ENCODE peak calls at places on chromosome 4, in nine cellular contexts. Y is upper lobe of left lung, V is stomach, S is tibial nerve, I is K562, E is HepG2, J is H1, G is transverse colon, F is ovary. W is an unnamed sample.

GRCh38 chr4:146040623-146041022 is 102.0 kb upstream of the ZNF827 start:
- DNase-seq in E (no peak), F (no peak), Y (no peak), S (no peak), J (no peak), I (no peak), G (no peak), V (no peak), W (no peak)

GRCh38 chr4:186762361-186762760 is 38.7 kb upstream of the FAT1 start:
- DNase-seq in F (no peak), V (no peak), E (peak; percentile 56), Y (no peak), J (no peak), G (no peak), I (no peak), S (no peak), W (no peak)

GRCh38 chr4:82797591-82798081 is 960 bp downstream of the SCD5 start:
- DNase-seq in V (no peak), G (peak; percentile 16), Y (no peak), S (no peak), F (peak; percentile 56), E (no peak), J (peak; percentile 70), I (no peak), W (no peak)

GRCh38 chr4:124754671-124755070 is 42.1 kb upstream of the ANKRD50 start:
- DNase-seq in E (no peak), F (no peak), J (no peak), I (no peak), Y (no peak), S (no peak), G (no peak), V (no peak), W (no peak)

GRCh38 chr4:124318292-124318691 is 394.2 kb downstream of the ANKRD50 start:
- DNase-seq in I (no peak), J (no peak), F (no peak), V (no peak), S (no peak), Y (no peak), E (no peak), G (no peak), W (no peak)

GRCh38 chr4:76270776-76271175 is 19.3 kb downstream of the FAM47E start:
- DNase-seq in I (no peak), F (no peak), V (no peak), Y (no peak), G (no peak), E (no peak), J (no peak), S (no peak), W (no peak)

GRCh38 chr4:64384237-64385176 is 24.7 kb downstream of the TECRL start:
- DNase-seq in Y (no peak), S (no peak), J (no peak), G (no peak), F (no peak), V (no peak), E (no peak), I (no peak), W (no peak)

GRCh38 chr4:89889289-89889688 is 5.4 kb upstream of the MMRN1 start:
- DNase-seq in E (no peak), J (no peak), V (no peak), S (no peak), Y (peak; percentile 20), F (no peak), G (no peak), I (peak; percentile 37), W (peak; percentile 60)

GRCh38 chr4:37389967-37390580 is 145.5 kb downstream of the NWD2 start:
- DNase-seq in G (peak; percentile 31), J (no peak), E (peak; percentile 48), F (no peak), I (peak; percentile 14), S (no peak), V (no peak), Y (no peak), W (no peak)

GRCh38 chr4:8909548-8909947 is 37.9 kb upstream of the HMX1 start:
- DNase-seq in J (no peak), S (no peak), Y (peak; percentile 20), G (no peak), V (peak; percentile 14), I (no peak), F (no peak), E (no peak), W (peak; percentile 14)

GRCh38 chr4:86791126-86791525 is 58.1 kb downstream of the SLC10A6 start:
- DNase-seq in G (no peak), V (no peak), I (no peak), F (no peak), E (peak; percentile 88), Y (no peak), J (peak; percentile 56), S (no peak), W (no peak)
- TF ChIP-seq CTCF in G (no peak), V (no peak), I (peak; percentile 81), F (no peak), E (peak; percentile 73), Y (no peak), J (peak; percentile 44), S (no peak), W (no peak)

GRCh38 chr4:111512081-111512774 is 633.0 kb upstream of the FAM241A start:
- DNase-seq in E (no peak), I (no peak), V (no peak), G (no peak), J (no peak), F (no peak), S (no peak), Y (no peak), W (no peak)

GRCh38 chr4:111506706-111507105 is 638.5 kb upstream of the FAM241A start:
- DNase-seq in J (no peak), Y (no peak), S (no peak), G (no peak), F (no peak), E (no peak), V (no peak), I (no peak), W (no peak)

GRCh38 chr4:111510535-111510934 is 634.7 kb upstream of the FAM241A start:
- DNase-seq in E (no peak), F (no peak), V (no peak), S (no peak), Y (no peak), I (no peak), G (no peak), J (no peak), W (no peak)
- TF ChIP-seq EP300 in E (no peak), F (no peak), V (no peak), S (no peak), Y (no peak), I (no peak), G (no peak), J (no peak), W (no peak)

GRCh38 chr4:119210760-119211159 is 1.8 kb upstream of the USP53 start:
- DNase-seq in E (no peak), V (no peak), G (no peak), Y (no peak), J (no peak), S (no peak), I (no peak), F (no peak), W (no peak)

GRCh38 chr4:119211856-119212250 is 660 bp upstream of the USP53 start:
- DNase-seq in Y (no peak), I (no peak), G (no peak), J (no peak), E (peak; percentile 47), V (no peak), S (no peak), F (no peak), W (no peak)

GRCh38 chr4:119212251-119212963 is at the start of gene USP53:
- DNase-seq in S (peak; percentile 98), I (peak; percentile 97), J (peak; percentile 99), F (peak; percentile 99), Y (peak; percentile 99), G (peak; percentile 99), V (peak; percentile 99), E (peak; percentile 94), W (peak; percentile 98)

GRCh38 chr4:119209586-119209985 is 2.9 kb upstream of the USP53 start:
- DNase-seq in S (no peak), G (peak; percentile 20), I (no peak), J (no peak), F (no peak), V (no peak), Y (no peak), E (no peak), W (no peak)

DNA sequence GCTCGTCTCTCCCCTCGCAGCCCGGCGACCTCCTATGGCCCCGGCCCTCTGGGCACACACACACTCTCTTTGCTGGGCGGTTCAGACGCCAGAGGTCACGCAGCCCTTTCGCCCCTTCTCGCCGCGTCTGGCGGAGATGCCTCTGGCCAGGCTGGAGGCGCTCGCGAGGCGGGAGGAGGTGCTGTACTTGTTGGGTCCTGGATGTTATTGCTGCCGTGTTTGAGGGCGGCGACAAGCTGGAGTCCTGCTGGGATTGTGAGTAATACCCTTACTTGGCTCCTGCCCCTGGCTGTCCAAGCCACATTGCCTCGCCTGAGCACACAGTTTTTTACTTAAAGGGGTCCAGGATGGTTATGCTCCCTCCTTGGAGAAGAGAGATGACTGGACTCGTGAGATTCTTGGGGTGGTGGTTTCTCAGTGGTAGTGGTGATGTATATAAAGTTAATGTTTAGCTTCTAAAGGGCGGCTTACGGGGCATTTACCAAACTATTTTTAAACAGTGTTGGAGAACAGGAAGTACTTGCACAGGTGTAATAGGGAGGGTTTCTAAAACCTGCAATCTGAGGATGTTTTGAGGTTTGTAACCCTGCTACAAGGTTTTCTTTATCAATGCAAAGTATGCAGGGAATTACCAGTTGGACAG is 572 bp downstream of the USP53 start:
- DNase-seq in G (peak; percentile 85), J (peak; percentile 85), S (peak; percentile 71), F (peak; percentile 84), V (peak; percentile 85), E (peak; percentile 88), Y (peak; percentile 86), I (peak; percentile 61), W (peak; percentile 92)
- TF ChIP-seq POLR2A in G (no peak), J (peak; percentile 74), S (no peak), F (no peak), V (peak; percentile 6), E (peak; percentile 70), Y (no peak), I (no peak), W (no peak)

GRCh38 chr4:71494539-71494938 is 155.7 kb downstream of the SLC4A4 start:
- DNase-seq in E (no peak), V (no peak), Y (no peak), J (no peak), I (no peak), S (no peak), F (no peak), G (no peak), W (no peak)
- TF ChIP-seq CTCF in E (no peak), V (no peak), Y (no peak), J (peak; percentile 29), I (no peak), S (no peak), F (no peak), G (no peak), W (no peak)

DNA sequence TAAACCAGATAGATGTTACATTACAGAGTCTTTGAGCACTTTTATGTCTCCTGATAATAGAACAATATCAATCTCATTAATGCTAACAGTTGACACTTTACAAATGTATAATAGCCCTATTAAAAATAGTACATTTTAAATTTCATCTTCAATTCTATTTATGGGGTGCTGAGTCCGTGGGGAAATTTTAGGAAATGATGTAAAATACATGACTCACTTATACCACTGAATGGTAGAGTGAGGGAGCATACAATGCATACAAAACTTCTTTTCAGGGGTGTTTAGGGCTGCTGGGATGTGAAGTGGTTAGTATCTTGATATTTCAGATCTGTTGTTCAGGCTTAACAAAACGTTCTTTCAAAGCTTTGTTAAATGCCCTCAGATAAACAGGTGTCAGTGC is 696.2 kb downstream of the TRAM1L1 start:
- DNase-seq in J (no peak), I (no peak), E (no peak), F (no peak), G (no peak), Y (no peak), S (no peak), V (no peak), W (no peak)
- TF ChIP-seq EP300 in J (no peak), I (no peak), E (no peak), F (no peak), G (no peak), Y (no peak), S (no peak), V (no peak), W (no peak)

GRCh38 chr4:1250921-1251772 is 2.2 kb upstream of the CTBP1 start:
- DNase-seq in E (no peak), V (no peak), S (no peak), G (no peak), J (no peak), F (peak; percentile 30), I (no peak), Y (peak; percentile 13), W (peak; percentile 73)
- TF ChIP-seq POLR2A in E (no peak), V (no peak), S (no peak), G (no peak), J (no peak), F (no peak), I (no peak), Y (no peak), W (no peak)